ENCODE peak calls at places on chromosomes 12 and 14, in nine cellular contexts. D, I, K, R, M, L, U, N and O are unnamed samples.

GRCh38 chr14:104967414-104968152 is 10.6 kb downstream of the AHNAK2 start:
- DNase-seq in D (peak), I (no peak), K (no peak), R (peak), M (no peak), L (peak), U (peak), N (no peak), O (no peak)

GRCh38 chr14:30034049-30034635 is 106.5 kb upstream of the PRKD1 start:
- DNase-seq in D (no peak), I (no peak), K (no peak), R (no peak), M (peak), L (peak), U (no peak), N (no peak), O (no peak)

GRCh38 chr14:50560929-50561280 is 960 bp downstream of the ATL1 start:
- DNase-seq in D (peak), I (no peak), K (peak), R (peak), M (peak), L (peak), U (peak), N (peak), O (peak)

GRCh38 chr14:86824167-86824566 is 1168.8 kb downstream of the GALC start:
- DNase-seq in D (no peak), I (no peak), K (no peak), R (no peak), M (no peak), L (no peak), U (no peak), N (no peak), O (no peak)

GRCh38 chr12:39912211-39912980 is 193.5 kb downstream of the SLC2A13 start:
- DNase-seq in D (peak), I (no peak), K (no peak), R (peak), M (peak), L (no peak), U (no peak), N (no peak), O (no peak)

GRCh38 chr14:53840444-53840843 is 116.2 kb downstream of the BMP4 start:
- DNase-seq in D (peak), I (no peak), K (no peak), R (no peak), M (no peak), L (no peak), U (peak), N (no peak), O (no peak)

GRCh38 chr12:91074068-91074819 is 16.4 kb upstream of the KERA start:
- DNase-seq in D (no peak), I (no peak), K (no peak), R (no peak), M (no peak), L (peak), U (no peak), N (no peak), O (no peak)

GRCh38 chr12:124854637-124855184 is 9.0 kb downstream of the SCARB1 start:
- DNase-seq in D (no peak), I (no peak), K (no peak), R (no peak), M (no peak), L (no peak), U (no peak), N (no peak), O (no peak)

GRCh38 chr14:69901113-69901951 is 22.1 kb downstream of the SMOC1 start:
- DNase-seq in D (no peak), I (no peak), K (no peak), R (no peak), M (no peak), L (peak), U (no peak), N (no peak), O (peak)

GRCh38 chr14:54535126-54535525 is 25.4 kb downstream of the CGRRF1 start:
- DNase-seq in D (peak), I (no peak), K (no peak), R (no peak), M (no peak), L (peak), U (no peak), N (no peak), O (no peak)

GRCh38 chr12:12191008-12191407 is 75.8 kb downstream of the LRP6 start:
- DNase-seq in D (no peak), I (no peak), K (no peak), R (no peak), M (no peak), L (no peak), U (no peak), N (no peak), O (no peak)

GRCh38 chr12:119704065-119704747 is 36.3 kb downstream of the PRKAB1 start:
- DNase-seq in D (peak), I (peak), K (no peak), R (no peak), M (no peak), L (peak), U (no peak), N (no peak), O (no peak)

GRCh38 chr14:53979747-53980642 is 23.4 kb upstream of the BMP4 start:
- DNase-seq in D (no peak), I (no peak), K (no peak), R (no peak), M (no peak), L (peak), U (peak), N (no peak), O (no peak)

GRCh38 chr14:77574446-77575125 is 41.9 kb downstream of the SPTLC2 start:
- DNase-seq in D (no peak), I (no peak), K (peak), R (no peak), M (no peak), L (peak), U (no peak), N (no peak), O (peak)

GRCh38 chr12:90102957-90103652 is 394.5 kb upstream of the ATP2B1 start:
- DNase-seq in D (peak), I (no peak), K (no peak), R (no peak), M (peak), L (peak), U (peak), N (no peak), O (peak)

GRCh38 chr12:88258396-88258795 is 116.3 kb downstream of the TMTC3 start:
- DNase-seq in D (no peak), I (no peak), K (no peak), R (no peak), M (no peak), L (no peak), U (no peak), N (no peak), O (no peak)

GRCh38 chr14:93317836-93318807 is 14.7 kb downstream of the BTBD7 start:
- DNase-seq in D (peak), I (no peak), K (no peak), R (no peak), M (no peak), L (peak), U (no peak), N (no peak), O (no peak)

GRCh38 chr14:64201296-64201695 is 92.9 kb downstream of the ESR2 start:
- DNase-seq in D (no peak), I (no peak), K (no peak), R (no peak), M (no peak), L (no peak), U (no peak), N (no peak), O (no peak)

GRCh38 chr14:22836301-22837058 is at the start of gene MMP14:
- DNase-seq in D (peak), I (no peak), K (no peak), R (peak), M (peak), L (peak), U (peak), N (peak), O (no peak)